ENCODE peak calls at places on chromosomes 5 and 9, in seven cellular contexts. L, Z, Q, N, O, H and M are unnamed samples.

GRCh38 chr9:128556276-128556675 is 3.9 kb downstream of the SPTAN1 start:
- DNase-seq in L (no peak), Z (no peak), Q (no peak), N (no peak), O (no peak), H (no peak), M (no peak)

GRCh38 chr9:68704804-68705635 is at the start of gene PIP5K1B:
- DNase-seq in L (peak), Z (peak), Q (peak), N (peak), O (peak), H (peak), M (no peak)

GRCh38 chr5:108728566-108729305 is 19.0 kb upstream of the FER start:
- DNase-seq in L (no peak), Z (no peak), Q (no peak), N (no peak), O (no peak), H (no peak), M (no peak)

GRCh38 chr5:158877706-158878105 is 222.0 kb downstream of the EBF1 start:
- DNase-seq in L (no peak), Z (no peak), Q (no peak), N (no peak), O (no peak), H (no peak), M (no peak)

GRCh38 chr5:159097461-159098284 is 2.0 kb downstream of the EBF1 start:
- DNase-seq in L (peak), Z (peak), Q (no peak), N (peak), O (peak), H (no peak), M (no peak)

GRCh38 chr9:36456480-36457115 is 56.5 kb upstream of the RNF38 start:
- DNase-seq in L (no peak), Z (peak), Q (no peak), N (no peak), O (no peak), H (no peak), M (no peak)

GRCh38 chr5:33649801-33650482 is 209.2 kb downstream of the TARS1 start:
- DNase-seq in L (peak), Z (peak), Q (peak), N (no peak), O (peak), H (peak), M (peak)

GRCh38 chr5:122076669-122077450 is 1.2 kb downstream of the LOX start:
- DNase-seq in L (peak), Z (peak), Q (no peak), N (peak), O (peak), H (peak), M (no peak)

GRCh38 chr9:29289365-29289764 is 1716.1 kb upstream of the C9orf72 start:
- DNase-seq in L (no peak), Z (no peak), Q (no peak), N (no peak), O (no peak), H (no peak), M (no peak)

GRCh38 chr9:121538221-121538620 is 38.6 kb upstream of the GGTA1 start:
- DNase-seq in L (no peak), Z (no peak), Q (no peak), N (no peak), O (peak), H (peak), M (no peak)
- TF ChIP-seq CTCF in L (no peak), Z (peak), Q (peak), N (peak), O (peak), H (peak), M (peak)

GRCh38 chr5:90135979-90136378 is 273.6 kb downstream of the CETN3 start:
- DNase-seq in L (no peak), Z (no peak), Q (no peak), N (no peak), O (peak), H (peak), M (no peak)
- TF ChIP-seq CTCF in L (no peak), Z (peak), Q (peak), N (no peak), O (peak), H (no peak), M (no peak)

DNA sequence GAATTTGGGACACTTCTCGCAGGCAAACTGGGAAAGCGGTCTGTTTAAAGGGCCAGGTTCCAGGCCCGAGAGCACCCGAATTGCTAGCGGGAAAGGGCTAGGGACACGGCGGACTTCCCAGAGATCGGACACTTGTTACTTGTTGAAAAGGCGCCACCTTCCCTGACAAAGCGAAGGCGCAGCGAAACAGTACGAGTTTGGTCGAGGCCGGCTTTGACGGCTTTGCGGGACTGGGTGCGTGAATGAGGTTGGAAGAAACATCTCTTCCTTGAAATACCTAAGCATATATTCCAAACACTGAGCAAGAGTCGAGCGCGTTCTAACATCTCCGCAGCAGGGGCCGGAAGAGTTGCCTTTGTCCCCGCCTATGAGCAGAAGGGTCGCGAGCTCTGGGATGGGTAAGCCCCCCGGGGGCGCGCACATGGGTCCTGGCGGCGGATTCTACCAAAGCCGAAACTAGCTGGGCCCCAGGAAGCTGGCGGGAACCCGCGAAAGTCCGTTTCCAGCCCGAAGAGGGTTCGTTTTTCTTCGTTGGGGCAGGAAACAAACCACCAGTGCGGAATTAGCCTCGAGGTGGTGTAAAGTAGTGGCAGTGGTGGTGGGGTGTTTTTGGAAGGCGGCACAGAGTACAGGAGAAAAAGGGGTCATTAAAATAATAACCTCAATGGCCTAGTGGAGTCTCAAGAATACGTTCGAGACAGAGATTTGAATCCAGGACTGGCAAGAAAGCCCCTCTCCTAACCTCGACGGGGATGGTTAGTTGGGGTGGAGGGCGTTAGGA is 1.5 kb downstream of the GDNF start:
- DNase-seq in L (peak), Z (no peak), Q (no peak), N (no peak), O (peak), H (peak), M (no peak)
- TF ChIP-seq CTCF in L (peak), Z (peak), Q (peak), N (peak), O (peak), H (no peak), M (peak)

GRCh38 chr5:65926276-65926761 is at the start of gene ERBIN:
- DNase-seq in L (peak), Z (peak), Q (peak), N (peak), O (peak), H (peak), M (peak)

GRCh38 chr5:65925094-65925600 is 1.2 kb upstream of the ERBIN start:
- DNase-seq in L (peak), Z (peak), Q (peak), N (peak), O (peak), H (peak), M (no peak)

GRCh38 chr5:65926893-65927292 is 518 bp downstream of the ERBIN start:
- DNase-seq in L (peak), Z (no peak), Q (no peak), N (no peak), O (peak), H (no peak), M (no peak)

GRCh38 chr5:65924366-65925093 is 1.8 kb upstream of the ERBIN start:
- DNase-seq in L (no peak), Z (no peak), Q (no peak), N (no peak), O (no peak), H (no peak), M (peak)

GRCh38 chr5:65925601-65926275 is 637 bp upstream of the ERBIN start:
- DNase-seq in L (peak), Z (peak), Q (peak), N (peak), O (peak), H (peak), M (no peak)
- TF ChIP-seq CTCF in L (peak), Z (peak), Q (peak), N (peak), O (peak), H (peak), M (peak)

DNA sequence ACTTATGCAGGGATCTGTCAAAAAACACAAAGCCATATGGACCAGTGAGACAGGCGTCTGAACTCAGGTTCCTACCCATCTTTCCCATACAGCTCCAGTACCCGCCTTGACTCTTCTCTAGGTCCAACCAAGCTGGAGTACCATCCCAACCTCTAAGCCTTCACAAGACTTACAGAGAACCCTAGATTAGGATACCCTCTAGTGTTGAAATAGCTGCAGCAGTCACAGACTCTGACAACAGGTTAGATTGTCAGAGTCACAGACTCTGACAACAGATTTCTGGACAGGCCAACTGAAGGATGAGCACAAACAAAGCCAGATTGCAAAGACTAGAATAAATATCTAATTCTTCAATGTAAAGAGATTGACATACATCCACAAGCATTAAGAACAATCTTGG is 266.1 kb downstream of the GRIA1 start:
- DNase-seq in L (no peak), Z (no peak), Q (no peak), N (no peak), O (peak), H (peak), M (no peak)
- TF ChIP-seq CTCF in L (peak), Z (no peak), Q (peak), N (no peak), O (peak), H (no peak), M (peak)

DNA sequence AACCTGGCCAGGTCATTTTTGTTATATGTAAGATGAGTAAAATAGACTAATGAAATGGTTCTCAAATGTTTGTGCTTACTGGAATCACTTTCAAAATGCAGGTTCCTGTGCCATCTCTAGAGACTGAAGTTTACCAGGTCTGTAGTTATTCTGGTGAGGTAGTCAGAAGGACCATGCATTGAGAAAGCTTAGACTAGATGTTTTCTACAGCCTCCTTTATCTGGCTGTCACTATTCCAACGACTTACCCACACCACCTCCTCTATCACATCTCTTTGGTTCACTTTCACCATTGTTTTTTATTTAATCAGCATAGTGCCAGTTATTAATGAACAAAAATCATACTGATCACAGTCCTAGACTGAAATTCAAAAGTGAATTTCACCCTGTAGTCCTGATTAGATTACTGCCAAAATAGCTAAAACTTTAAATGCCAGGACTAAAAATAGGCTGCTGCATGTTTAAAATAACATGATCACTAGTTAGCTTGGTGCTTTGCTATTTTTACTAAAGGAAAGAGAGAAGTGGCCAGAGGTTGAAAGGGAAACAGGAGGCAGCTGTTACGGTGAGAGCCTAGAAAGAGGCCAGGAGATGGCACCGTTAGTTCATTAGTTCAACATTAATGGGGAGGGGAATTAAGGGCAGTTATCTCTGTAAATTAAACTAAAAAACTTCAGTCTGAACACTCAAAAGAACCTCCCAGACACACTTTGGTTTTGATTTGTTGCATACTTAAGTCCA is 13.9 kb upstream of the FNIP1 start:
- DNase-seq in L (no peak), Z (no peak), Q (no peak), N (no peak), O (peak), H (peak), M (no peak)
- TF ChIP-seq CTCF in L (no peak), Z (peak), Q (peak), N (peak), O (peak), H (peak), M (peak)